ENCODE peak calls at places on chromosomes 6 and 20, in six cellular contexts. One of them, this sample, is unnamed.

GRCh38 chr6:9131616-9132015 is 696.3 kb upstream of the SLC35B3 start:
- DNase-seq in K562: no peak
- DNase-seq in endothelial cell of umbilical vein: no peak
- DNase-seq in upper lobe of left lung: no peak
- DNase-seq in GM23338: peak; percentile 12
- DNase-seq in transverse colon: peak; percentile 25
- DNase-seq in this sample: no peak

GRCh38 chr6:162999575-163000285 is 272.0 kb downstream of the PACRG start:
- DNase-seq in upper lobe of left lung: no peak
- DNase-seq in transverse colon: no peak
- DNase-seq in K562: no peak
- DNase-seq in endothelial cell of umbilical vein: no peak
- DNase-seq in GM23338: no peak
- DNase-seq in this sample: no peak

GRCh38 chr6:139395891-139396299 is 21.4 kb upstream of the CITED2 start:
- DNase-seq in GM23338: peak; percentile 87
- DNase-seq in K562: no peak
- DNase-seq in endothelial cell of umbilical vein: no peak
- DNase-seq in transverse colon: no peak
- DNase-seq in upper lobe of left lung: no peak
- DNase-seq in this sample: no peak

GRCh38 chr20:35465976-35466375 is 10.6 kb downstream of the CEP250 start:
- DNase-seq in transverse colon: no peak
- DNase-seq in GM23338: no peak
- DNase-seq in endothelial cell of umbilical vein: no peak
- DNase-seq in upper lobe of left lung: no peak
- DNase-seq in K562: no peak
- DNase-seq in this sample: no peak

GRCh38 chr6:100300221-100300736 is 164.4 kb downstream of the SIM1 start:
- DNase-seq in K562: no peak
- DNase-seq in upper lobe of left lung: no peak
- DNase-seq in endothelial cell of umbilical vein: peak; percentile 85
- DNase-seq in GM23338: no peak
- DNase-seq in transverse colon: no peak
- DNase-seq in this sample: no peak

GRCh38 chr20:31414381-31414780 is 8.4 kb upstream of the DEFB121 start:
- DNase-seq in endothelial cell of umbilical vein: no peak
- DNase-seq in upper lobe of left lung: no peak
- DNase-seq in GM23338: no peak
- DNase-seq in K562: no peak
- DNase-seq in transverse colon: no peak
- DNase-seq in this sample: no peak

GRCh38 chr6:39852324-39852723 is 60.1 kb downstream of the DAAM2 start:
- DNase-seq in endothelial cell of umbilical vein: no peak
- DNase-seq in transverse colon: no peak
- DNase-seq in upper lobe of left lung: no peak
- DNase-seq in K562: no peak
- DNase-seq in GM23338: no peak
- DNase-seq in this sample: no peak

GRCh38 chr6:72952808-72953630 is 272.3 kb downstream of the KHDC1L start:
- DNase-seq in transverse colon: no peak
- DNase-seq in endothelial cell of umbilical vein: peak; percentile 86
- DNase-seq in K562: no peak
- DNase-seq in GM23338: no peak
- DNase-seq in upper lobe of left lung: no peak
- DNase-seq in this sample: no peak

GRCh38 chr20:37941332-37941731 is 38.4 kb downstream of the VSTM2L start:
- DNase-seq in GM23338: peak; percentile 59
- DNase-seq in transverse colon: no peak
- DNase-seq in upper lobe of left lung: no peak
- DNase-seq in K562: peak; percentile 66
- DNase-seq in endothelial cell of umbilical vein: peak; percentile 6
- DNase-seq in this sample: no peak

GRCh38 chr6:11618533-11618932 is 81.0 kb downstream of the TMEM170B start:
- DNase-seq in GM23338: peak; percentile 53
- DNase-seq in transverse colon: no peak
- DNase-seq in K562: no peak
- DNase-seq in upper lobe of left lung: no peak
- DNase-seq in endothelial cell of umbilical vein: peak; percentile 65
- DNase-seq in this sample: no peak

GRCh38 chr20:1322511-1323245 is 6.3 kb downstream of the SDCBP2 start:
- DNase-seq in upper lobe of left lung: no peak
- DNase-seq in transverse colon: peak; percentile 20
- DNase-seq in GM23338: no peak
- DNase-seq in endothelial cell of umbilical vein: peak; percentile 99
- DNase-seq in K562: no peak
- DNase-seq in this sample: no peak

GRCh38 chr6:139124887-139125672 is 9.8 kb upstream of the HECA start:
- DNase-seq in K562: peak; percentile 32
- DNase-seq in upper lobe of left lung: no peak
- DNase-seq in GM23338: peak; percentile 79
- DNase-seq in transverse colon: peak; percentile 82
- DNase-seq in endothelial cell of umbilical vein: peak; percentile 26
- DNase-seq in this sample: peak; percentile 19

GRCh38 chr20:51529027-51529749 is 13.3 kb downstream of the NFATC2 start:
- DNase-seq in transverse colon: no peak
- DNase-seq in K562: peak; percentile 47
- DNase-seq in upper lobe of left lung: no peak
- DNase-seq in endothelial cell of umbilical vein: peak; percentile 30
- DNase-seq in GM23338: no peak
- DNase-seq in this sample: no peak

GRCh38 chr20:41654884-41655283 is 36.7 kb upstream of the CHD6 start:
- DNase-seq in K562: no peak
- DNase-seq in transverse colon: no peak
- DNase-seq in upper lobe of left lung: no peak
- DNase-seq in endothelial cell of umbilical vein: no peak
- DNase-seq in GM23338: peak; percentile 67
- DNase-seq in this sample: no peak

GRCh38 chr6:128158496-128158895 is 257.6 kb upstream of the THEMIS start:
- DNase-seq in transverse colon: no peak
- DNase-seq in upper lobe of left lung: no peak
- DNase-seq in K562: no peak
- DNase-seq in endothelial cell of umbilical vein: peak; percentile 77
- DNase-seq in GM23338: no peak
- DNase-seq in this sample: no peak

GRCh38 chr6:110811187-110811586 is 4.1 kb downstream of the CDK19 start:
- DNase-seq in GM23338: no peak
- DNase-seq in endothelial cell of umbilical vein: no peak
- DNase-seq in transverse colon: no peak
- DNase-seq in K562: no peak
- DNase-seq in upper lobe of left lung: no peak
- DNase-seq in this sample: no peak

GRCh38 chr6:9295641-9296040 is 860.3 kb upstream of the SLC35B3 start:
- DNase-seq in K562: no peak
- DNase-seq in upper lobe of left lung: no peak
- DNase-seq in GM23338: no peak
- DNase-seq in transverse colon: no peak
- DNase-seq in endothelial cell of umbilical vein: peak; percentile 46
- DNase-seq in this sample: no peak

GRCh38 chr6:4788953-4789584 is 12.9 kb downstream of the CDYL start:
- DNase-seq in endothelial cell of umbilical vein: no peak
- DNase-seq in K562: no peak
- DNase-seq in GM23338: peak; percentile 74
- DNase-seq in transverse colon: peak; percentile 20
- DNase-seq in upper lobe of left lung: peak; percentile 35
- DNase-seq in this sample: peak; percentile 45

GRCh38 chr6:4790158-4790899 is 14.1 kb downstream of the CDYL start:
- DNase-seq in GM23338: peak; percentile 9
- DNase-seq in endothelial cell of umbilical vein: no peak
- DNase-seq in transverse colon: no peak
- DNase-seq in K562: no peak
- DNase-seq in upper lobe of left lung: no peak
- DNase-seq in this sample: no peak

GRCh38 chr6:4788482-4788881 is 12.3 kb downstream of the CDYL start:
- DNase-seq in transverse colon: no peak
- DNase-seq in upper lobe of left lung: no peak
- DNase-seq in endothelial cell of umbilical vein: no peak
- DNase-seq in GM23338: peak; percentile 28
- DNase-seq in K562: no peak
- DNase-seq in this sample: no peak

GRCh38 chr6:4791174-4791573 is 15.0 kb downstream of the CDYL start:
- DNase-seq in endothelial cell of umbilical vein: no peak
- DNase-seq in GM23338: no peak
- DNase-seq in K562: no peak
- DNase-seq in upper lobe of left lung: no peak
- DNase-seq in transverse colon: no peak
- DNase-seq in this sample: no peak

DNA sequence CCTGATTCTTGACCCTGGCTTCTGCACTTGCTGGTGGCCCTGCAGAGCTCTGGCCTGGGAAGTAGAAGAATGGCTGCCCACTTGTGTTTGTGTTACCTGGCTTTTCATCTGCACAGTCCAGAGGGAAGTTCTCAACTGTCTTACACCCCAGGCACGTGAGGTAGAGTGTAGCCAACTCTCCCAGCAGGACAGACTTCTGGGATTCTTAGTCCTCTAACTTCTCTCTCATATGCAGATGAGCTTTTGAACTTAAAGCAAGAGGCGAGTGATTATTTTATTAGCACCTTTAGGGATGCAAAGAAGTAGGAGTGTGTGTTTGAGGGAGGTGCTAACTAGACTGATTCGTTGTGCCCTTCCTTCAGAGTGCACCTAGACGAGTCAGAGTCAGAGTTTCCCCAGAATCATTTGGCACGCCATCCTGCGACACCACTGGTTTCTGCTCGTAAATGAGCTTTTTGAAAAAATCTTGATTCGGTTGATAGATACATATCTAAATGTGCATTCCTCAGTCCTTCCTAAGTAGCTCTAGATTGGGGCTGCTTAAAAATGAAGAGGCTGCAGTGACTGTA is 10.8 kb downstream of the CDYL start:
- DNase-seq in transverse colon: no peak
- DNase-seq in upper lobe of left lung: no peak
- DNase-seq in K562: no peak
- DNase-seq in GM23338: peak; percentile 36
- DNase-seq in endothelial cell of umbilical vein: no peak
- DNase-seq in this sample: no peak
- TF ChIP-seq POLR2AphosphoS5 in transverse colon: no peak
- TF ChIP-seq POLR2AphosphoS5 in upper lobe of left lung: no peak
- TF ChIP-seq POLR2AphosphoS5 in K562: no peak
- TF ChIP-seq POLR2AphosphoS5 in GM23338: peak; percentile 32
- TF ChIP-seq POLR2AphosphoS5 in endothelial cell of umbilical vein: no peak
- TF ChIP-seq POLR2AphosphoS5 in this sample: no peak

DNA sequence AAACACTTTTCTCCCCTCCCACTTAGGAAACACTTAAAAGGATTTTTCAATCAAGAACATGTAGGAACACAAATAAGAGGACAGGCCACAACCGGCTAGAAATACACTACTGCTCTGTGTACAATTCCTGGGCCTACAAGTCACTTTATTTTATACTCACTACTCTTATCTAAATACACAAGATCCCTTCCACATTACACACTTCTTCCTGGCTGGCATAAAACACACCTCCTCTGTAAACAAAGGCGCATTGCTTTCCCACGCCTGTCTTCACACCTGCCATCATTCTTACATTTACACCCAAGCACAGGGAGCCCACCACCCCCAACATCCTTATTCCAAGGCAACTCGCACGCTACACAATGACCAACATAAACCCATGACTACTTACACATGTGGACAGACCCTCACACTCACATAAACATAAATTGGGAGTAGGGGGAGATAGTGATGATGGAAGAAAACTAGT is 4.0 kb upstream of the IER3 start:
- DNase-seq in K562: no peak
- DNase-seq in endothelial cell of umbilical vein: peak; percentile 98
- DNase-seq in upper lobe of left lung: no peak
- DNase-seq in transverse colon: peak; percentile 64
- DNase-seq in GM23338: no peak
- DNase-seq in this sample: no peak
- TF ChIP-seq POLR2AphosphoS5 in K562: no peak
- TF ChIP-seq POLR2AphosphoS5 in endothelial cell of umbilical vein: peak; percentile 33
- TF ChIP-seq POLR2AphosphoS5 in upper lobe of left lung: no peak
- TF ChIP-seq POLR2AphosphoS5 in transverse colon: peak; percentile 28
- TF ChIP-seq POLR2AphosphoS5 in GM23338: no peak
- TF ChIP-seq POLR2AphosphoS5 in this sample: no peak

DNA sequence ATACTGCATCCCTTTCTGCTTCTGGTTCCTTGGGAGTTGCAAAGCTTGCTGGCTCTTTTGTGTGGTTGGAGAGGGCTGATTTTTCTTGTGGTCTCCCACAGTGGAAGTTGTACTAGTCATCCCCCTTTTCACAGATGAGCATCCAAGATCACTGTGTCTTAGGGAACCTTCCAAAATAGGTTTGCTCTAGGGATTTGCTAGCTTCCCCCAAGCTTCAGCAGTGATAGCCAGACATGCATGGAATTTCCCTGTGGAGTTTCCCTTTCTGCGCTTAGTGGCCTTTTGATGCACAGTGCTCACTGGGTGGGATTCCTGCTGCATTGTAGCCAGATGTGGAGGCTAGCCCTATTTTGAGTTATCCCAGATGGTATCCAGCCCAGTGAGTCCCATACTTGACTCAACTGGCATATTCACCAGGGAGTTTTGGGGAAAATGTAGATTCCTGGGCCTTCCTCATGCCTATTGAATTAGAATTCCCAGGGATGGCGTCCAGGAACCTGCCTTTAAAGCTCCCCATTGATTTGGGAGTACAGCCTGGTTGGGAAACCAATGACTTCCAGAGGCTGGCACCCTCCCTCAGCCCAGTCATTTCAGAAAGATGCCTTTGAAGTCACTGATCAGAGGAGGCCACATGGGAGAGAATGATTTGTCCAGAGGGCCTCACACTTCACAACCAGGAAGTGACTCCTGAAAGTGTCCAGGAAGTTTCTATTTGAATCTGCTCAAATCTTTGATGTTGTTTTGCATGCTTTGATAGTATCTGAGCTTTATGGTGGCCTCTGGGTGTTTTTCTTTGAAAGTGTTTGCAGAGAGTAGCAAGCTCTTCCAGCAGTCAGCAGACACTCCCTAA is 25.9 kb downstream of the PPARD start:
- DNase-seq in transverse colon: no peak
- DNase-seq in upper lobe of left lung: no peak
- DNase-seq in endothelial cell of umbilical vein: peak; percentile 33
- DNase-seq in GM23338: no peak
- DNase-seq in K562: no peak
- DNase-seq in this sample: no peak
- TF ChIP-seq POLR2AphosphoS5 in transverse colon: no peak
- TF ChIP-seq POLR2AphosphoS5 in upper lobe of left lung: no peak
- TF ChIP-seq POLR2AphosphoS5 in endothelial cell of umbilical vein: no peak
- TF ChIP-seq POLR2AphosphoS5 in GM23338: no peak
- TF ChIP-seq POLR2AphosphoS5 in K562: no peak
- TF ChIP-seq POLR2AphosphoS5 in this sample: no peak

GRCh38 chr6:16238057-16238657 is at the start of gene GMPR:
- DNase-seq in GM23338: peak; percentile 45
- DNase-seq in upper lobe of left lung: peak; percentile 97
- DNase-seq in K562: peak; percentile 96
- DNase-seq in transverse colon: peak; percentile 82
- DNase-seq in endothelial cell of umbilical vein: peak; percentile 81
- DNase-seq in this sample: peak; percentile 71
- TF ChIP-seq POLR2AphosphoS5 in GM23338: no peak
- TF ChIP-seq POLR2AphosphoS5 in upper lobe of left lung: no peak
- TF ChIP-seq POLR2AphosphoS5 in K562: peak; percentile 18
- TF ChIP-seq POLR2AphosphoS5 in transverse colon: no peak
- TF ChIP-seq POLR2AphosphoS5 in endothelial cell of umbilical vein: peak; percentile 38
- TF ChIP-seq POLR2AphosphoS5 in this sample: no peak

This sample was measured in GM12892.